ENCODE peak calls at places on chromosome 4, in six cellular contexts. E is mammary epithelial cell, Z is tibial artery, P is pancreas, W is ovary, Q is left ventricle myocardium inferior. T is an unnamed sample.

GRCh38 chr4:188400456-188400855 is 261.2 kb downstream of the TRIML1 start:
- DNase-seq in P (no peak), Q (no peak), W (no peak), E (peak; percentile 80), Z (no peak), T (no peak)

GRCh38 chr4:64584981-64585557 is 175.8 kb upstream of the TECRL start:
- DNase-seq in Q (no peak), W (no peak), P (no peak), Z (no peak), E (peak; percentile 11), T (no peak)

GRCh38 chr4:68299492-68300457 is 50.1 kb downstream of the YTHDC1 start:
- DNase-seq in P (no peak), Z (no peak), Q (no peak), E (peak; percentile 2), W (no peak), T (no peak)

GRCh38 chr4:175470141-175470540 is 341.9 kb downstream of the GPM6A start:
- DNase-seq in E (peak; percentile 18), Q (no peak), Z (no peak), P (no peak), W (no peak), T (no peak)

GRCh38 chr4:185582651-185583400 is 47.5 kb upstream of the PDLIM3 start:
- DNase-seq in W (no peak), E (no peak), P (no peak), Q (no peak), Z (no peak), T (no peak)

GRCh38 chr4:157043131-157043530 is 32.8 kb upstream of the GLRB start:
- DNase-seq in W (no peak), E (peak; percentile 31), Q (no peak), Z (no peak), P (no peak), T (no peak)

GRCh38 chr4:1285790-1286553 is 3.7 kb upstream of the MAEA start:
- DNase-seq in E (no peak), W (no peak), Z (no peak), Q (no peak), P (no peak), T (no peak)

GRCh38 chr4:86834901-86835300 is 14.3 kb downstream of the SLC10A6 start:
- DNase-seq in W (no peak), Q (no peak), E (peak; percentile 57), Z (no peak), P (no peak), T (no peak)

GRCh38 chr4:180099962-180100361 is 2143.2 kb upstream of the TENM3 start:
- DNase-seq in Z (no peak), P (no peak), E (no peak), Q (no peak), W (no peak), T (no peak)
- H3K4me3 ChIP-seq in Z (no peak overlapping the region), P (no peak overlapping the region), E (no peak overlapping the region), Q (no peak overlapping the region), W (no peak overlapping the region), T (no peak overlapping the region)

DNA sequence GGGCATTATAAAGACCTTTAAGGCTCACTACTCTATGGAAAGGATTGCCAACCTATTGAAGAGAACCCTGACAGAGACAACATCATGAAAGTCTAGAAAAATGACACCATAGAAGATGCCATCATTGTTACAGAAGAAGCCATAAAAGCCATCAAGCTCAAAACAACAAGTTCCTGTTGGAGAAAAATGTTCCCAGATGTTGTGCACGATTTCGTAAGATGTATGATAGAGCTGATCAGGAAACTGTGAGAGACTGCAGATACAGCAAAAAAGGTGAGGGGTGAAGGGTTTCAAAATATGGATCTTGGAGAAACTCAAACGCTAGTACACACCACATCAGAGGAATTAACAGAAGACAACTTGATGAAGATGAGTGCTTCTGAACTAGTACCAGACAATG is 53.3 kb downstream of the WDFY3 start:
- DNase-seq in E (no peak), Z (no peak), Q (no peak), W (no peak), P (no peak), T (no peak)
- H3K4me1 ChIP-seq in E (no peaks in the 10 kb centered on the region), Z (peaks cover 97% of the 10 kb centered on the region), Q (peaks cover 47% of the 10 kb centered on the region), W (peaks cover 2% of the 10 kb centered on the region), P (peaks cover 16% of the 10 kb centered on the region), T (peaks cover 10% of the 10 kb centered on the region)

GRCh38 chr4:153472122-153473037 is 6.2 kb downstream of the TMEM131L start:
- DNase-seq in E (no peak), P (no peak), Q (no peak), W (no peak), Z (no peak), T (no peak)
- H3K36me3 ChIP-seq in E (peaks cover 4% of the 10 kb centered on the region), P (peaks cover 15% of the 10 kb centered on the region), Q (peaks cover 6% of the 10 kb centered on the region), W (no peaks in the 10 kb centered on the region), Z (no peaks in the 10 kb centered on the region), T (no peaks in the 10 kb centered on the region)

GRCh38 chr4:168843635-168844034 is 166.4 kb downstream of the CBR4 start:
- DNase-seq in Q (no peak), P (no peak), E (peak; percentile 85), Z (no peak), W (no peak), T (peak; percentile 66)
- H3K4me3 ChIP-seq in Q (no peak overlapping the region), P (no peak overlapping the region), E (no peak overlapping the region), Z (no peak overlapping the region), W (no peak overlapping the region), T (no peak overlapping the region)

GRCh38 chr4:143357161-143357845 is 20.6 kb downstream of the GAB1 start:
- DNase-seq in W (no peak), Z (no peak), E (peak; percentile 87), Q (no peak), P (no peak), T (no peak)
- H3K4me1 ChIP-seq in W (peaks cover 25% of the 10 kb centered on the region), Z (peaks cover 100% of the 10 kb centered on the region), E (peaks cover 72% of the 10 kb centered on the region), Q (no peaks in the 10 kb centered on the region), P (peaks cover 72% of the 10 kb centered on the region), T (peaks cover 3% of the 10 kb centered on the region)

DNA sequence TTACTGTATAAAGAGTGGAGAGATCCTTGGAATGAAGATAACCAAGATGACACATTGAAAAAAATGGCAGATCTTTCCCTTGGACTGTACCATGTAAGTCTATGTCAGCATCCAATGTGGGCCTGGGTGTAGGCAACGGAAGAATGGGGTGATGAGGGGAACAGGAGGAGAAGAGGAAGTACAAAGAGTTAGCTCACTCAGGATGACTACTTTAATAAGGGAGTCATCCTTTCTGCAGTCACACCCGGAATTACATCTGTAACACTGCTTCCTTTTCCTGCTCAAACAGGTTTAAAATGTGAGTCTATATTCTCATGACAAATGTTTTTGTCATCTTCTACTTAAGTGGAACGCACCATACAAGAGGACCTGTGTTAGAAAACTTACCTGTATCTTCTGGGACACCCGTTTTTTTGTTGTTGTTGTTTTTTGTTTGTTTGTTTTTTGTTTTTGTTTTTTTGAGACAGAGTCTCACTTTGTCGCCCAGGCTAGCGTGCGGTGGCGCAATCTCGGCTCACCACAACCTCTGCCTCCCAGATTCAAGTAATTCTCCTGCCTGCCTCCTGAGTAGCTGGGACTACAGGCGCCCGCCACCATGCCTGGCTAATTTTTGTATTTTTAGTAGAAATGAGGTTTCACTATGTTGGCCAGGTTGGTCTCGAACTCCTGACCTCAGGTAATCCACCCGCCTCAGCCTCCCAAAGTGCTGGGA is 18.0 kb downstream of the HPSE start:
- DNase-seq in W (no peak), E (peak; percentile 93), P (no peak), Q (no peak), Z (no peak), T (no peak)
- H3K36me3 ChIP-seq in W (no peaks in the 10 kb centered on the region), E (no peaks in the 10 kb centered on the region), P (no peaks in the 10 kb centered on the region), Q (no peaks in the 10 kb centered on the region), Z (no peaks in the 10 kb centered on the region), T (no peaks in the 10 kb centered on the region)

GRCh38 chr4:153488719-153489384 is 22.7 kb downstream of the TMEM131L start:
- DNase-seq in W (no peak), E (peak; percentile 72), Q (peak; percentile 51), P (no peak), Z (peak; percentile 80), T (no peak)

GRCh38 chr4:153485374-153485773 is 19.2 kb downstream of the TMEM131L start:
- DNase-seq in Q (no peak), Z (no peak), W (no peak), E (no peak), P (no peak), T (no peak)

GRCh38 chr4:153485860-153486259 is 19.7 kb downstream of the TMEM131L start:
- DNase-seq in Z (no peak), Q (no peak), W (no peak), E (no peak), P (no peak), T (no peak)

GRCh38 chr4:153488006-153488718 is 22.0 kb downstream of the TMEM131L start:
- DNase-seq in E (peak; percentile 69), Z (no peak), W (no peak), Q (no peak), P (no peak), T (no peak)

GRCh38 chr4:153486281-153487151 is 20.4 kb downstream of the TMEM131L start:
- DNase-seq in W (no peak), E (peak; percentile 97), P (peak; percentile 45), Q (no peak), Z (peak; percentile 76), T (peak; percentile 78)
- H3K4me3 ChIP-seq in W (no peak overlapping the region), E (no peak overlapping the region), P (no peak overlapping the region), Q (no peak overlapping the region), Z (no peak overlapping the region), T (no peak overlapping the region)

GRCh38 chr4:147778942-147779341 is 47.1 kb downstream of the ARHGAP10 start:
- DNase-seq in E (no peak), Z (no peak), P (no peak), Q (no peak), W (no peak), T (no peak)
- H3K4me1 ChIP-seq in E (peaks cover 19% of the 10 kb centered on the region), Z (peaks cover 80% of the 10 kb centered on the region), P (peaks cover under 1% of the 10 kb centered on the region), Q (peaks cover 74% of the 10 kb centered on the region), W (peaks cover 17% of the 10 kb centered on the region), T (no peaks in the 10 kb centered on the region)

GRCh38 chr4:56977321-56978012 is at the start of gene NOA1:
- DNase-seq in P (peak; percentile 98), E (peak; percentile 98), W (peak; percentile 99), Q (peak; percentile 99), Z (peak; percentile 99), T (peak; percentile 98)

GRCh38 chr4:56976283-56976877 is 1.0 kb downstream of the NOA1 start:
- DNase-seq in Q (no peak), E (peak; percentile 9), P (peak; percentile 11), Z (no peak), W (peak; percentile 59), T (peak; percentile 20)

GRCh38 chr4:56978750-56979303 is at the start of gene POLR2B:
- DNase-seq in E (peak; percentile 91), Q (peak; percentile 95), Z (peak; percentile 97), P (peak; percentile 94), W (peak; percentile 89), T (peak; percentile 89)

GRCh38 chr4:56979674-56980073 is 978 bp downstream of the POLR2B start:
- DNase-seq in Z (no peak), Q (no peak), P (no peak), W (no peak), E (peak; percentile 32), T (no peak)

DNA sequence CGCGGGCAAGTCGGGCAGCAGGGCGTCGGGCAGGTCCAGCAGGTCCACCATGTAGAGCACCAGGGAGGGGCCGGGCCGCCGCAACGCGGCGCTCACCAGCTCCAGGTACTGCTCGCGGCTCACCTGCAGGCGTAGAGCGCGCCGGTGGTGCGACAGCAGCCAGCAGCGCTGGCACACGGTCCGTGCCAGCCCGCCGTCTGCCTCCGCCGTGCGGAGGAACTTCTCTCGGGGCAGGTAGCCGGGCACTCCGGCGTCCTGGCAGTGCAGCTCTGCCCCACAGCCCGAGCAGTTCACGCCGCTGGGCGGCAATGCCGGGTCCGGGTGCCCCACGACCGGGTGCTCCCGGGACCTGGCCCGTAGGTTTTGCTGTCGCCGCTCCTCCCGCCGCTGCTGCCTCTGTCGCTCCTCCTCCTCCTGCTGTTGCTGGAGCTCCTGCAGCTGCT is 507 bp downstream of the NOA1 start:
- DNase-seq in W (no peak), P (peak; percentile 73), E (peak; percentile 63), Z (peak; percentile 72), Q (peak; percentile 29), T (peak; percentile 69)
- H3K36me3 ChIP-seq in W (no peaks in the 10 kb centered on the region), P (peaks cover 20% of the 10 kb centered on the region), E (peaks cover 17% of the 10 kb centered on the region), Z (peaks cover 29% of the 10 kb centered on the region), Q (peaks cover 25% of the 10 kb centered on the region), T (no peaks in the 10 kb centered on the region)

T was measured in prostate gland.